ENCODE peak calls at places on chromosome 10, in seven cellular contexts. L is activated CD8-positive, alpha-beta T cell treated with anti-CD3 and anti-CD28 coated beads for 36 hours; G is osteocyte; C is mucosa of descending colon; K is cardiac muscle cell; S is dorsolateral prefrontal cortex; Z is foreskin fibroblast. T is an unnamed sample.

GRCh38 chr10:77226871-77227557 is 410.6 kb downstream of the KCNMA1 start:
- DNase-seq in L (no peak), G (no peak), C (no peak), K (no peak), S (no peak), Z (no peak), T (peak)

GRCh38 chr10:124592736-124593430 is 131.3 kb downstream of the LHPP start:
- DNase-seq in L (no peak), G (no peak), C (no peak), K (no peak), S (no peak), Z (no peak), T (no peak)

GRCh38 chr10:132446661-132447445 is 49.9 kb downstream of the PWWP2B start:
- DNase-seq in L (peak), G (no peak), C (peak), K (peak), S (no peak), Z (no peak), T (peak)

GRCh38 chr10:19654576-19654975 is 161.7 kb upstream of the PLXDC2 start:
- DNase-seq in L (no peak), G (no peak), C (no peak), K (peak), S (no peak), Z (peak), T (peak)

GRCh38 chr10:69382382-69383117 is 34.2 kb downstream of the TACR2 start:
- DNase-seq in L (no peak), G (no peak), C (no peak), K (peak), S (peak), Z (peak), T (peak)

GRCh38 chr10:71849461-71849908 is 1.6 kb downstream of the PSAP start:
- DNase-seq in L (no peak), G (no peak), C (no peak), K (no peak), S (no peak), Z (no peak), T (no peak)

GRCh38 chr10:36888925-36889573 is 236.3 kb upstream of the ANKRD30A start:
- DNase-seq in L (peak), G (no peak), C (peak), K (peak), S (no peak), Z (no peak), T (no peak)

GRCh38 chr10:77360835-77361234 is 276.8 kb downstream of the KCNMA1 start:
- DNase-seq in L (no peak), G (no peak), C (no peak), K (no peak), S (no peak), Z (no peak), T (no peak)

GRCh38 chr10:5913736-5914135 is 23.7 kb downstream of the FBH1 start:
- DNase-seq in L (no peak), G (no peak), C (no peak), K (no peak), S (no peak), Z (no peak), T (no peak)

GRCh38 chr10:102919237-102919959 is 1.3 kb downstream of the CNNM2 start:
- DNase-seq in L (peak), G (no peak), C (peak), K (peak), S (peak), Z (no peak), T (no peak)

GRCh38 chr10:10792681-10793080 is 225.0 kb upstream of the CELF2 start:
- DNase-seq in L (no peak), G (no peak), C (no peak), K (peak), S (no peak), Z (peak), T (peak)

GRCh38 chr10:132313865-132314264 is 6.1 kb upstream of the STK32C start:
- DNase-seq in L (no peak), G (no peak), C (no peak), K (no peak), S (no peak), Z (no peak), T (no peak)

GRCh38 chr10:5779753-5780152 is 33.5 kb downstream of the GDI2 start:
- DNase-seq in L (peak), G (no peak), C (no peak), K (no peak), S (no peak), Z (no peak), T (no peak)

GRCh38 chr10:124641282-124642075 is 102.7 kb downstream of the FAM53B start:
- DNase-seq in L (peak), G (no peak), C (peak), K (peak), S (no peak), Z (peak), T (peak)

GRCh38 chr10:125006188-125006680 is 64.3 kb downstream of the ZRANB1 start:
- DNase-seq in L (no peak), G (no peak), C (no peak), K (peak), S (no peak), Z (no peak), T (no peak)

GRCh38 chr10:72081772-72082590 is 6.4 kb downstream of the SPOCK2 start:
- DNase-seq in L (no peak), G (no peak), C (peak), K (no peak), S (peak), Z (no peak), T (no peak)

GRCh38 chr10:18260308-18260971 is 120.2 kb downstream of the CACNB2 start:
- DNase-seq in L (no peak), G (no peak), C (no peak), K (no peak), S (peak), Z (no peak), T (no peak)

GRCh38 chr10:77906863-77907861 is 19.4 kb downstream of the DLG5 start:
- DNase-seq in L (no peak), G (no peak), C (no peak), K (no peak), S (no peak), Z (no peak), T (no peak)

GRCh38 chr10:12502526-12503274 is 153.4 kb downstream of the CAMK1D start:
- DNase-seq in L (no peak), G (peak), C (no peak), K (no peak), S (no peak), Z (no peak), T (no peak)

GRCh38 chr10:122113161-122113944 is 124.4 kb downstream of the TACC2 start:
- DNase-seq in L (peak), G (peak), C (peak), K (peak), S (no peak), Z (peak), T (peak)

GRCh38 chr10:92387289-92387940 is 96.4 kb downstream of the MARCHF5 start:
- DNase-seq in L (peak), G (no peak), C (peak), K (peak), S (no peak), Z (peak), T (peak)

GRCh38 chr10:58385784-58386112 is 538 bp downstream of the TFAM start:
- DNase-seq in L (peak), G (no peak), C (peak), K (peak), S (peak), Z (no peak), T (no peak)

GRCh38 chr10:73426318-73426717 is 7.0 kb downstream of the MSS51 start:
- DNase-seq in L (no peak), G (no peak), C (no peak), K (no peak), S (no peak), Z (no peak), T (no peak)

GRCh38 chr10:58480321-58480720 is 32.4 kb upstream of the BICC1 start:
- DNase-seq in L (no peak), G (no peak), C (no peak), K (no peak), S (no peak), Z (no peak), T (no peak)

GRCh38 chr10:70367195-70367796 is 15.1 kb downstream of the LRRC20 start:
- DNase-seq in L (no peak), G (no peak), C (no peak), K (no peak), S (no peak), Z (peak), T (peak)

GRCh38 chr10:119860866-119861601 is 11.6 kb downstream of the MCMBP start:
- DNase-seq in L (no peak), G (no peak), C (no peak), K (no peak), S (no peak), Z (no peak), T (no peak)

GRCh38 chr10:15627617-15628196 is 92.0 kb downstream of the ITGA8 start:
- DNase-seq in L (no peak), G (no peak), C (no peak), K (no peak), S (no peak), Z (peak), T (peak)

GRCh38 chr10:126844406-126844805 is 60.8 kb upstream of the DOCK1 start:
- DNase-seq in L (no peak), G (peak), C (no peak), K (peak), S (no peak), Z (no peak), T (no peak)

GRCh38 chr10:49333192-49333591 is 34.2 kb downstream of the C10orf71 start:
- DNase-seq in L (no peak), G (peak), C (no peak), K (no peak), S (no peak), Z (no peak), T (no peak)

GRCh38 chr10:58781873-58782488 is 269.3 kb downstream of the BICC1 start:
- DNase-seq in L (no peak), G (no peak), C (peak), K (peak), S (no peak), Z (peak), T (peak)

GRCh38 chr10:114504769-114505579 is 100.7 kb upstream of the AFAP1L2 start:
- DNase-seq in L (no peak), G (no peak), C (no peak), K (peak), S (no peak), Z (peak), T (peak)

GRCh38 chr10:20768849-20769248 is 128.3 kb downstream of the NEBL start:
- DNase-seq in L (no peak), G (no peak), C (no peak), K (peak), S (no peak), Z (no peak), T (no peak)

GRCh38 chr10:43296320-43296719 is 29.5 kb upstream of the RASGEF1A start:
- DNase-seq in L (no peak), G (no peak), C (no peak), K (no peak), S (no peak), Z (no peak), T (no peak)

GRCh38 chr10:70286616-70287015 is 2.8 kb upstream of the NPFFR1 start:
- DNase-seq in L (no peak), G (no peak), C (no peak), K (no peak), S (no peak), Z (no peak), T (no peak)

GRCh38 chr10:117698809-117699208 is 156.3 kb downstream of the EMX2 start:
- DNase-seq in L (no peak), G (no peak), C (no peak), K (no peak), S (no peak), Z (no peak), T (no peak)

GRCh38 chr10:74977913-74978847 is 133.3 kb upstream of the SAMD8 start:
- DNase-seq in L (peak), G (no peak), C (no peak), K (no peak), S (no peak), Z (no peak), T (no peak)

GRCh38 chr10:116410351-116410750 is 17.3 kb upstream of the PNLIPRP3 start:
- DNase-seq in L (no peak), G (no peak), C (no peak), K (no peak), S (no peak), Z (no peak), T (no peak)

DNA sequence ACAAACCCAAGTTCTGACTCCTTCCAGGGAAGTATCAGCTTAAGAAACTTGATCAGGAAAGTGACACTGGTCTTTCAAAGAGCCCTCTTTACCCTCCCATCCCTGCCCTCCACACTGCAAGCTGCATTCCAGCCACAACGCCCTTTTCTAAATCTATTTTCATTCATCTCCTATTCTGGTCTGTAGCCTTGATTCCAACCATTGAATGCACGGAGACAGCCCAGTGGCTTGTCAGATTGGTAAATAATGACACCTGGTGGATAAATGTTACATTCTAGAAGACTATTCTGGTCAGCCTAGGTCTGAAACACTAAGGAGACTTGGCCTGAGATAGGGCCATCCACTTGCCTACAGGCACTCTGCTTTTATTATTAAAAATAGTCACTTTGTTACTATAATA is 20.9 kb downstream of the MORN4 start:
- DNase-seq in L (no peak), G (no peak), C (no peak), K (peak), S (peak), Z (peak), T (peak)
- TF ChIP-seq CTCF in L (no peak), G (peak), C (no peak), K (peak), S (peak), Z (peak), T (peak)

GRCh38 chr10:60707841-60708240 is 70.4 kb upstream of the CDK1 start:
- DNase-seq in L (no peak), G (no peak), C (peak), K (no peak), S (no peak), Z (no peak), T (no peak)
- TF ChIP-seq CTCF in L (no peak), G (no peak), C (no peak), K (no peak), S (no peak), Z (no peak), T (no peak)

GRCh38 chr10:7408494-7409044 is 2.3 kb downstream of the SFMBT2 start:
- DNase-seq in L (peak), G (no peak), C (peak), K (peak), S (peak), Z (peak), T (no peak)
- TF ChIP-seq CTCF in L (peak), G (peak), C (peak), K (peak), S (peak), Z (peak), T (no peak)

DNA sequence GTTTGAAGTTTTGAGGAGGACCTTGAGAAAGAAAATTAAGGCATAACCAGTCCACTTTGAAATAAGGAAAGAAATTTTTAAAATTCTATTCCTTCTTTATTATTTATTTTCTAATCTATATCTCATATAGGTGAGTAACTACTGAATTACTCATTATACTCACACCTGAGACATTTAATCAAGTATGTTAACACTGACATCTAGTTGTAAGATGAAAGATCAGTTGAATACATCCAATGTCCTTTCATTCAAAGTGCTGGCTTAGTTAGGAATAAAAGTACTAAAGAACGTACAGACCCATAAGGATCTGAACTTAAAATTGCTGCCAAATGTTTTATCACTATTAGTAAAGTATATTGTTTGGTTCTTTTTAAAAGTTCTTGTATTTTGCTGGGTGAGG is 23.5 kb downstream of the TRDMT1 start:
- DNase-seq in L (no peak), G (no peak), C (no peak), K (no peak), S (no peak), Z (no peak), T (no peak)
- TF ChIP-seq CTCF in L (no peak), G (no peak), C (no peak), K (no peak), S (no peak), Z (no peak), T (no peak)

DNA sequence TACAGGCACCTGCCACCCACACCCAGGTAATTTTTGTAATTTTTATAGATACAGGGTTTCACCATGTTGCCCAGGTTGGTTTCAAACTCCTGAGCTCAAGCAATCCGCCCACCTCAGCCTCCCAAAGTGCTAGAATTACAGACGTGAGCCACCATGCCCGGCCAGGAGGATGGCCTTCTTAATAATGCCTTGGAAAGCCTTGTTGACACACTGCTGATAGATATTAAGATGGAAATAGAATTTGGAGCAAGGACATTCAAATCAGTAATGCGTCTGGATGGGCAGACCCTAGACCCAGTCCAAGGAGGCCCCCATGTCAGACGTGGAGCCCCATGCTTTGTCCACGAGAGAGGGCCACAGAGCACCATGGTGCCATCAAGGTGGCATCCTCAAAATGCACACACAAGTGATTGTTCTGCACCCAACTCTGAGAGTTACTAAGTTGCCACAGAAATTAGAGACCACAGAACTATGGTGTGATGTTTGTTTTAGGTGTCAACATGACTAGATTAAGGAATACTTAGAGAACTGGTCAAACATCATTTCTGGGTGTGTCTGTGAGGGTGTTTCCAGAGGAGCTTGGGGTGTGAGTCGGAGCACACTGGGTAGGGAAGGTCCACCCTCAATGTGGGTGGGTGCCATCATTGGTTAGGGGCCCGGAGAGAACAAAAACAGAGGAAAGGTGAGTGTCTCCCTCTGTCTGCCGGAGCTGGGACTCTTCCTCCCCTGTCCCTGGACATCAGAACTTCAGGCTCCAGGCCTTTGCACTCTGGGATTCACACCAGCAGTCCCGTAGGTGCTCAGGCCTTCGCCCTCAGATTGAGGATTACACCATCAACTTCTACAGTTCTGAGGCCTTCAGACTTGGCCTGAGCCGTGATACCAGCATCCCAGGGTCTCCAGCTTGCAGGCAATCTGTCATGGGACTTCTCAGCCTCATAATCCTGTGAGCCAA is 34.5 kb downstream of the EBF3 start:
- DNase-seq in L (no peak), G (no peak), C (no peak), K (no peak), S (no peak), Z (no peak), T (no peak)
- TF ChIP-seq CTCF in L (no peak), G (no peak), C (no peak), K (peak), S (no peak), Z (no peak), T (peak)